ENCODE peak calls at places on chromosomes 1 and 21, in four cellular contexts. C, B, S and N are unnamed samples.
A peak's percentile ranks its signal among the peaks of the same experiment; 100 is the strongest.

GRCh38 chr1:205870236-205870635 is 20.3 kb upstream of the PM20D1 start:
- DNase-seq in C (no peak), B (no peak), S (no peak), N (no peak)

GRCh38 chr1:200610846-200611245 is 9.7 kb downstream of the KIF14 start:
- DNase-seq in C (no peak), B (peak; percentile 73), S (no peak), N (peak; percentile 15)

GRCh38 chr1:175072131-175072941 is 4.7 kb downstream of the TNN start:
- DNase-seq in C (peak; percentile 34), B (peak; percentile 86), S (peak; percentile 50), N (peak; percentile 32)

GRCh38 chr1:13820055-13820454 is 120.1 kb downstream of the PRDM2 start:
- DNase-seq in C (no peak), B (no peak), S (no peak), N (no peak)

GRCh38 chr1:54859687-54860391 is 27.2 kb downstream of the DHCR24 start:
- DNase-seq in C (no peak), B (no peak), S (no peak), N (no peak)

GRCh38 chr1:207804746-207805468 is 53.1 kb downstream of the CD46 start:
- DNase-seq in C (no peak), B (no peak), S (no peak), N (no peak)

GRCh38 chr1:107551491-107551890 is 410.7 kb downstream of the NTNG1 start:
- DNase-seq in C (no peak), B (peak; percentile 61), S (no peak), N (no peak)

GRCh38 chr1:169163059-169163458 is 56.6 kb downstream of the ATP1B1 start:
- DNase-seq in C (peak; percentile 52), B (no peak), S (no peak), N (peak; percentile 30)

GRCh38 chr1:61223140-61223539 is 140.8 kb downstream of the NFIA start:
- DNase-seq in C (no peak), B (no peak), S (no peak), N (no peak)

GRCh38 chr1:51070640-51071039 is 31.4 kb upstream of the C1orf185 start:
- DNase-seq in C (peak; percentile 66), B (peak; percentile 88), S (no peak), N (no peak)

GRCh38 chr1:46473991-46474390 is 15.6 kb upstream of the DMBX1 start:
- DNase-seq in C (no peak), B (no peak), S (no peak), N (no peak)

GRCh38 chr1:8510041-8510823 is 192.3 kb downstream of the SLC45A1 start:
- DNase-seq in C (peak; percentile 47), B (peak; percentile 94), S (no peak), N (no peak)

GRCh38 chr21:29657228-29657989 is 282.4 kb downstream of the GRIK1 start:
- DNase-seq in C (no peak), B (no peak), S (no peak), N (no peak)

GRCh38 chr1:178931843-178932551 is 61.1 kb upstream of the ANGPTL1 start:
- DNase-seq in C (peak; percentile 27), B (peak; percentile 83), S (no peak), N (peak; percentile 52)

GRCh38 chr1:73576084-73576483 is 621.9 kb downstream of the LRRIQ3 start:
- DNase-seq in C (peak; percentile 10), B (no peak), S (no peak), N (peak; percentile 18)

GRCh38 chr21:27580276-27580675 is 613.4 kb upstream of the ADAMTS5 start:
- DNase-seq in C (peak; percentile 33), B (no peak), S (no peak), N (no peak)

GRCh38 chr1:87367549-87367948 is 38.9 kb downstream of the LMO4 start:
- DNase-seq in C (no peak), B (no peak), S (no peak), N (no peak)

GRCh38 chr1:244862354-244862698 is 2.0 kb downstream of the HNRNPU start:
- DNase-seq in C (peak; percentile 26), B (peak; percentile 7), S (no peak), N (peak; percentile 47)

GRCh38 chr21:44525431-44526095 is 14.4 kb downstream of the KRTAP10-1 start:
- DNase-seq in C (no peak), B (no peak), S (no peak), N (no peak)

GRCh38 chr1:21815724-21816311 is 3.8 kb downstream of the LDLRAD2 start:
- DNase-seq in C (no peak), B (no peak), S (no peak), N (no peak)

GRCh38 chr1:214192825-214193643 is 87.9 kb upstream of the SMYD2 start:
- DNase-seq in C (no peak), B (no peak), S (no peak), N (no peak)

GRCh38 chr1:41540886-41541591 is 56.6 kb upstream of the EDN2 start:
- DNase-seq in C (no peak), B (no peak), S (no peak), N (no peak)

GRCh38 chr1:30986755-30987154 is 78.2 kb upstream of the SDC3 start:
- DNase-seq in C (no peak), B (peak; percentile 46), S (no peak), N (no peak)

DNA sequence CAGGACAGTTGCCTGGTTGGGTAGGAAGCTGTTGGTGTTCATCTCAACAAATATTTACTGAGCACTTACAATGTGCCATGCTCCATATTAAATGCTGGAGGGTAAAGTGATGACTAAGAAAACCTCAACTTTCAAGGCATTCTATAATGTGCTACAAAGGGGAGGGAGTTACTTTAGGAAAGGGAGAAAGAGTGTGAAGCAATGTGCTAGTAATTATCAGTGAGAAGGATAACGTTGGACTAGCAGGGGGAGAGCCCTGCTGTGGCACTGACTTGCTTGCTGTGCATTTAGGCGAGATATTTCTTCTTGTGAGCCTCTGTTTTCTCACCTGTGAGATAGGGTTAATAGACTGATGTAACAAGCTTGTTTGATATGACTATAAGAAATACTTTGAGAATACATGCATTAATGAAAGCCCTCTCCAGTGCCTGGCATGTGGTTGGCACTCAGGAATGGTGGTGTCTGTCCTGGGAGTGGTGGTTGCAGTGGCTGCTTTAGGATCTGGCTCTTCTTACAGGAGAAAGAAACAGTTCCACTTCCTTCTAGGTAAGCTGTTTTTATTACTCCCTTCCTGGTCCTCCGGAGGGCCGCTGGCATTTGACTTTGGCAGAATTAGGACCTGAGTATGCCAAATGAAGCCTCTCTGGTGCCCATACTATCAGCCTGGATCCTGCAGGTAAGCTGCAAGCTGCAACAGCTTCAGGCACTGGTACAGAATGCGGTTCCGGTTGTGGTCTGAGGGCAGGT is 111.1 kb upstream of the COA6 start:
- DNase-seq in C (peak; percentile 66), B (no peak), S (no peak), N (peak; percentile 64)
- TF ChIP-seq CTCF in C (no peak), B (no peak), S (no peak), N (no peak)

GRCh38 chr1:201667479-201667878 is 128.6 kb downstream of the NAV1 start:
- DNase-seq in C (no peak), B (no peak), S (no peak), N (no peak)
- TF ChIP-seq CTCF in C (no peak), B (no peak), S (no peak), N (no peak)

DNA sequence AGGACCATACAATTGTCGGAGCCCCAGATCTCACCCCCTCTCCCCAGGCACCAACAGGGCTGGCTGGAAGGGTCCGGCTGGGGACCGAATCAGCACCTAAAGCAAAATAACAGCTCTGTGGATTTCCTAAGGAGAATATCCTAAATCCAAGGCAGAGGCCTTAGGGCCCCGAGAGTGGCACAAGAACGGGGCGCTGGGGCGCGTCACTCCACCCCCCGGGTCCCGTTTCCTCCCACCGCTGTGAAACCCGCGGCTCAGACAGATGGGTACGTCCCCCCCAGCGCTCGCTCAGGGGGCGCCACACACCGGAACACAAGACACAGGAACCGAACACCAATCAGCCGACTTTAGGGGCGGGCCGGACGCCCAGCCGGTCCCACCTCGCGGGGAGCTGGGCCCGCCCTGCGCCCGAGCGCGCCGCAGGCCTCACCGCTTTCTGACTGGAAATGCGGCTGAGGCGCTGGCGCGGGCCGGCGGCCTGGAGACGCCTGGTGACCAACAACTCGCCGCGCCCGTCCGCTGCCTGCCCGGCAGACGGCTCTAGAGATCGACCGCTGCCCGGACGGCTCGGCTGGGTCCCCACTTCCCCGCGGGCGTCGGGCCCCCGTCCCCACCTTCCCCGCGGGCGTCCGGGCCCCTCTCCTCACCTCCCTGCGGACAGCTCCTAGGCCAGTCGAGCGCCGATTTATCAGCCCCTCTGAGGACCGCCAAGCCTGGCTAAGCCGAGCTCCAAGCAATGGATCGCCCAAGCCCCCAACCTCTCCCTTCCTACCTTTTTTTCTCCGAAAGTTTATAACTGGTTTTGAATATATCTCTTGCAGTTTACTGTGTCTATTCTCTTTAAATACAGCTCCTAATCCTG is at the start of gene HFM1:
- DNase-seq in C (peak; percentile 68), B (peak; percentile 64), S (peak; percentile 81), N (no peak)
- TF ChIP-seq CTCF in C (no peak), B (no peak), S (no peak), N (no peak)

DNA sequence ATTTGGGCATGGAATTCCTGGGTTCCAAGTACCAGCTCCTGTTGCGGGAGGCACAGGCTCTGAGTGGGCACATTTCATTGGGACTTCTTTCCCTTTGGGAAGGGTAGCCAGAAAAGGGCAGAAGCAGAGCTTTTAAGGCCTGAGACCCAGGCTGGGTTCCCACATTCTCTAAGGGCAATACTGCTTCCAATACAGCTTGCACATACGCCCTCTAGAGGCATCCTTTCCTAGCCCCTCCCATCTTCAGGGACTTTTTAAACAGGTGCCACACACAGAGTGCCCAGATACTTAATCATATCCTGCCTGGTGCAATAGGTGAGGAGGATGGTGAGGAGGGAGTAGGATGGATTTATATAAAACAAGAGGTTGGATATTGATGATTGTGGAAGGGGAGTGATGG is 5.7 kb downstream of the GPR88 start:
- DNase-seq in C (peak; percentile 41), B (no peak), S (no peak), N (peak; percentile 56)
- TF ChIP-seq CTCF in C (peak; percentile 22), B (no peak), S (peak; percentile 19), N (peak; percentile 23)

GRCh38 chr1:58816072-58816746 is 32.4 kb upstream of the JUN start:
- DNase-seq in C (peak; percentile 79), B (peak; percentile 87), S (peak; percentile 79), N (peak; percentile 88)
- TF ChIP-seq CTCF in C (no peak), B (peak; percentile 6), S (no peak), N (no peak)